ENCODE peak calls at places on chromosomes 2 and 18, in four cellular contexts. F is WTC11, E is H1, G is K562. V is an unnamed sample.

GRCh38 chr18:42094875-42095274 is 139.8 kb downstream of the PIK3C3 start:
- DNase-seq in F (no peak), E (no peak), G (no peak), V (no peak)

GRCh38 chr2:7930800-7931635 is 750.8 kb upstream of the ID2 start:
- DNase-seq in F (no peak), E (no peak), G (no peak), V (no peak)

GRCh38 chr2:108268001-108268400 is 20.7 kb upstream of the SULT1C2 start:
- DNase-seq in F (no peak), E (no peak), G (no peak), V (no peak)

GRCh38 chr2:225103737-225104141 is 61.5 kb upstream of the DOCK10 start:
- DNase-seq in F (no peak), E (no peak), G (no peak), V (no peak)

GRCh38 chr2:160062283-160063005 is at the start of gene PLA2R1:
- DNase-seq in F (peak; percentile 73), E (no peak), G (no peak), V (no peak)

GRCh38 chr18:27688581-27688980 is 488.3 kb downstream of the CDH2 start:
- DNase-seq in F (no peak), E (no peak), G (no peak), V (no peak)

GRCh38 chr2:48045613-48046012 is 139.3 kb upstream of the FBXO11 start:
- DNase-seq in F (no peak), E (no peak), G (no peak), V (no peak)

GRCh38 chr2:169119117-169119770 is 49.9 kb downstream of the DHRS9 start:
- DNase-seq in F (no peak), E (no peak), G (no peak), V (no peak)

GRCh38 chr18:8623549-8624106 is 14.4 kb downstream of the RAB12 start:
- DNase-seq in F (no peak), E (no peak), G (no peak), V (no peak)

GRCh38 chr2:158754303-158754611 is 40.9 kb upstream of the DAPL1 start:
- DNase-seq in F (no peak), E (no peak), G (no peak), V (no peak)

GRCh38 chr2:200308001-200308400 is 1.5 kb downstream of the SPATS2L start:
- DNase-seq in F (no peak), E (no peak), G (no peak), V (no peak)

GRCh38 chr2:225122007-225122406 is 79.7 kb upstream of the DOCK10 start:
- DNase-seq in F (no peak), E (no peak), G (no peak), V (no peak)

GRCh38 chr2:26561918-26562810 is 79.0 kb downstream of the CIB4 start:
- DNase-seq in F (peak; percentile 47), E (no peak), G (peak; percentile 78), V (peak; percentile 61)

GRCh38 chr2:45497355-45497754 is 113.7 kb downstream of the SRBD1 start:
- DNase-seq in F (no peak), E (no peak), G (no peak), V (no peak)

GRCh38 chr2:208334230-208334629 is 68.2 kb downstream of the PIKFYVE start:
- DNase-seq in F (no peak), E (no peak), G (no peak), V (no peak)

GRCh38 chr2:216787851-216788250 is 72.0 kb downstream of the TNP1 start:
- DNase-seq in F (no peak), E (no peak), G (no peak), V (no peak)

GRCh38 chr18:23982154-23983071 is 32.1 kb upstream of the TTC39C start:
- DNase-seq in F (no peak), E (no peak), G (no peak), V (no peak)

DNA sequence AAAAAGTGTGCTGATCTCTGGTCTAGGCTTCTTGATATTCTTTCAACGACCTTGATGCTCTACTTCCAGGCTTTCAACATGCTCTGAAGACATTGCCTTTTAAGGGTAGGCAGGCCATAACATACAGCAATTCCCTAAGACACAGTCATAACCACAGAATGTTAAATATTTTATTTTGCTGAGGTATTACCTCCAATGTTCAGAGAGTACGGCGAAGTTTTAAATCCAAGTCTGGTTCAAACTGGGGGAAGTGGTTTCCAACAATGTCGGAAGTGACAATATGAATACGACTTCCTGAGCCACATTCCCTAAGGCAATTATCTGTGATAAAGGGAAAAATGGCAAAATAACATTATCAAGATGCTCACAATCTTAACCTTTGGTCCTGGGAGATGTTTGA is 1077.9 kb upstream of the PIK3C3 start:
- DNase-seq in F (no peak), E (no peak), G (no peak), V (no peak)
- TF ChIP-seq ATF2 in F (no peak), E (no peak), G (no peak), V (no peak)

GRCh38 chr2:171389780-171390179 is 44.0 kb downstream of the METTL8 start:
- DNase-seq in F (no peak), E (no peak), G (no peak), V (no peak)

GRCh38 chr2:171387052-171387451 is 46.7 kb downstream of the METTL8 start:
- DNase-seq in F (peak; percentile 21), E (no peak), G (no peak), V (no peak)

GRCh38 chr2:171383141-171383540 is 50.6 kb downstream of the METTL8 start:
- DNase-seq in F (no peak), E (no peak), G (no peak), V (no peak)

GRCh38 chr2:171389325-171389724 is 44.5 kb downstream of the METTL8 start:
- DNase-seq in F (no peak), E (no peak), G (no peak), V (no peak)

DNA sequence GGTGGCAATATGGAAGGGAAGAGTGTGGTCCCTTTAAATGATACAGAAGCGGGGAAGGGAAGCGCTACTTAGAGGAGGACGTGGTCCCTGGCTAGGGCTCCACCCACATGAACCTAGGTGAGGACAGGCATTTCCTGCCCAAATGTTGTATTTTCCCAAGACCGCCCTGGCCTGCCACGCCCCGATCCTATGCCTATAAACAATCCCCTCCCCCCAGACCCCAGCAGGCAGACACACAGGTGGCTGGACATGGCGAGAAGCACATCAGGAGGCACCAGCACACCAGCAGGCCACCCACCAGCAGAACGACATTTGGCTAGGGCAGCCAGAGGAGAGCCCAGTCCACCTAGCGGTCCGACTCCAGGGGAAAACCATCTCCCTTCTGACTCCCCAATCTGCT is 47.2 kb downstream of the METTL8 start:
- DNase-seq in F (peak; percentile 54), E (no peak), G (no peak), V (no peak)
- TF ChIP-seq ATF2 in F (no peak), E (no peak), G (no peak), V (no peak)

DNA sequence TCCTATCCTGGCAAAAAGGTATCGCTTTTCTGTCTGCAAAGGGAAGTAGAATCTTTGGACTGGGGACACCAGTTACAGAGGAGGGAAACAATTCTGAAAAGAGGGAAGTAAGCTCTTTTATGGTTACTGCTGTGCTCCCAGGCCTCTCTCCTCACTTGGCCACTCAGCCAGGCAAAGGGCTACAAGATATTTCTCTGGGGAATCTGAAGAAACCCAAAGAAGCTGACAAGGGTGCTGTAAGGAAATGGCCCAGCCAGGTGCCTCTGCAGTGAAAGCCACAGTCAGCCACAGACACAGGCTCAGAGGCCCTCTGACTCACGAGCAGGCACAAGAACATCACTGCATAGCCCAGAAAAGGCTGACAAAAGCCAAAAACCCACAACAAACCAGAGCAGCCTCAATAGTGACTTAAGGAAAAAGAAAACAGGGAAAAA is 5.8 kb downstream of the HDLBP start:
- DNase-seq in F (no peak), E (no peak), G (no peak), V (no peak)
- TF ChIP-seq ATF2 in F (no peak), E (no peak), G (no peak), V (no peak)

GRCh38 chr2:56449449-56449860 is 265.7 kb downstream of the CCDC85A start:
- DNase-seq in F (no peak), E (no peak), G (no peak), V (no peak)
- TF ChIP-seq ATF2 in F (no peak), E (no peak), G (no peak), V (no peak)

GRCh38 chr2:234955091-234955511 is 3.3 kb downstream of the SH3BP4 start:
- DNase-seq in F (peak; percentile 24), E (no peak), G (no peak), V (no peak)

GRCh38 chr2:234954551-234954992 is 2.8 kb downstream of the SH3BP4 start:
- DNase-seq in F (peak; percentile 20), E (no peak), G (no peak), V (no peak)

GRCh38 chr2:234951386-234952269 is at the start of gene SH3BP4:
- DNase-seq in F (peak; percentile 82), E (no peak), G (peak; percentile 75), V (peak; percentile 54)

GRCh38 chr2:234952270-234953115 is 676 bp downstream of the SH3BP4 start:
- DNase-seq in F (peak; percentile 40), E (no peak), G (no peak), V (no peak)

GRCh38 chr2:234953116-234954031 is 1.6 kb downstream of the SH3BP4 start:
- DNase-seq in F (peak; percentile 12), E (no peak), G (no peak), V (no peak)
- TF ChIP-seq ATF2 in F (no peak), E (no peak), G (no peak), V (no peak)